ENCODE peak calls at places on chromosomes 16 and 17, in nine cellular contexts. H is mammary epithelial cell, L is PC-9, G is brain microvascular endothelial cell, Z is cardiac muscle cell, V is tibial artery, R is left ventricle myocardium inferior, S is fibroblast of lung, I is fibroblast of mammary gland. N is an unnamed sample.

GRCh38 chr17:34883106-34884000 is 77.9 kb downstream of the CCT6B start:
- DNase-seq in R (no peak), Z (no peak), S (no peak), H (no peak), V (peak), G (no peak), L (no peak), I (no peak), N (no peak)

GRCh38 chr16:82040296-82040695 is 5.2 kb downstream of the HSD17B2 start:
- DNase-seq in V (no peak), G (no peak), L (no peak), S (no peak), Z (no peak), R (no peak), H (no peak), I (no peak), N (no peak)

GRCh38 chr16:15946257-15947044 is 3.0 kb upstream of the ABCC1 start:
- DNase-seq in V (no peak), I (peak), R (no peak), S (peak), L (no peak), Z (no peak), H (peak), G (peak), N (peak)

GRCh38 chr16:70391881-70392481 is 45.3 kb downstream of the DDX19A start:
- DNase-seq in R (peak), I (peak), L (peak), V (no peak), S (peak), H (peak), Z (no peak), G (peak), N (no peak)

GRCh38 chr17:67759355-67760171 is 41.8 kb downstream of the NOL11 start:
- DNase-seq in H (no peak), S (peak), V (no peak), G (peak), I (peak), R (peak), Z (no peak), L (no peak), N (peak)

GRCh38 chr16:82649766-82650165 is 23.0 kb downstream of the CDH13 start:
- DNase-seq in H (no peak), S (no peak), L (no peak), I (no peak), R (no peak), Z (no peak), G (no peak), V (no peak), N (no peak)

GRCh38 chr16:89720520-89720858 is 209 bp downstream of the VPS9D1 start:
- DNase-seq in V (no peak), R (peak), Z (peak), L (peak), S (peak), I (no peak), H (no peak), G (no peak), N (no peak)

GRCh38 chr17:44223574-44224046 is 4.1 kb upstream of the UBTF start:
- DNase-seq in Z (no peak), H (peak), G (no peak), I (peak), L (no peak), S (peak), R (no peak), V (no peak), N (peak)

GRCh38 chr17:21689604-21690003 is 2.7 kb upstream of the KCNJ18 start:
- DNase-seq in H (peak), L (peak), Z (no peak), S (peak), R (no peak), I (peak), G (peak), V (peak), N (peak)

GRCh38 chr16:82788225-82788624 is 161.5 kb downstream of the CDH13 start:
- DNase-seq in V (no peak), I (no peak), H (no peak), L (no peak), R (no peak), G (no peak), S (no peak), Z (no peak), N (no peak)

GRCh38 chr17:74853669-74854068 is 6.0 kb downstream of the GRIN2C start:
- DNase-seq in Z (no peak), S (no peak), I (no peak), L (no peak), H (no peak), G (no peak), V (no peak), R (no peak), N (no peak)

GRCh38 chr17:76968707-76969597 is 100.7 kb downstream of the MGAT5B start:
- DNase-seq in G (no peak), Z (peak), L (peak), R (no peak), V (no peak), S (peak), I (no peak), H (no peak), N (no peak)

GRCh38 chr17:35537569-35538209 is at the start of gene SLFN12L:
- DNase-seq in V (no peak), S (no peak), G (no peak), Z (no peak), I (no peak), R (no peak), L (no peak), H (no peak), N (no peak)

GRCh38 chr17:69763503-69763902 is 311.5 kb upstream of the KCNJ16 start:
- DNase-seq in I (peak), V (no peak), R (no peak), H (peak), S (peak), Z (peak), G (no peak), L (no peak), N (peak)

GRCh38 chr17:43367588-43368242 is 31.1 kb upstream of the ARL4D start:
- DNase-seq in S (peak), G (peak), H (peak), R (no peak), Z (peak), L (peak), V (no peak), I (peak), N (peak)

DNA sequence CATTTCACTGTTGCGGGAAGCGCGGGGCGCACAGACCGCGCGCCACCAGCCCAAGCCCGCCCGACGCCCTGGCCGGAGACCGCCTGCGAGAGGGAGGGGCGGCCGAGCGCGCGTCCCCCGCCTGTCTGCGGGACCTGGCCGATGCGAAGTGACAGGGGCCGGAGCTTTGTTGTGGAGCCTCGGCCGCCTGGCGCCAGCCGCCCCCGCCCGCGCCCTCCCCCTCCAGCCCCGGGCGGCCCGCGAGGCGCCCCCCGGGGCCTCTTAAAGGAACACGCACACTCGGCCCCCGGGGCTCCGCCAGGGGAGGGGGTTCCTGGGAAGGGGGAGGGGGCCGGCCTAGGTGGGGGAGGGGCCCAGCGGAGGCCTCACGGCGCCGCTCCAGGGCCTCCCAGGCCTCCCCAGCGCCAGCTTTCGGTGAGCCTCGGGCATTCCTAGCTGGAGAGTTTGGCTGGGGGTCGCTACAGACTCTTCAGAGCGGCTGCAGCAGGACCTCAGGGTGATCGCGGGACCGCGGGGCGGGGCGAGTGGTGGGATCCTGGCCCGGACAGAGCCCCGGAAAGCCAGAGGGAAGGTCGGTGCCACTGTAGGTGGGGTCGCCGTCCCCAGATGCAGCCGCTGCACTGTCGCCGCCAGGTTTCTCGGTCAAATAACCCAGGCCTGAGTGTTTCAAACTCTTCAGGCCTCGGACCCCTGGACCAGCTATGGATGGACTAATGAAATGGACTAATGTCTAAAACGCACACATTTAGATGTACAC is 2.4 kb upstream of the TBX2 start:
- DNase-seq in R (no peak), V (peak), H (no peak), I (no peak), S (no peak), G (no peak), L (no peak), Z (peak), N (no peak)
- H3K4me3 ChIP-seq in R (peak), V (peak), H (no peak), I (peak), S (peak), G (peak), L (no peak), Z (peak), N (peak)

GRCh38 chr17:73697872-73698271 is 53.6 kb upstream of the SDK2 start:
- DNase-seq in V (no peak), S (no peak), I (no peak), L (no peak), R (no peak), Z (no peak), G (no peak), H (no peak), N (no peak)
- TF ChIP-seq CTCF in V (no peak), S (no peak), I (no peak), L (no peak), R (no peak), Z (no peak), G (no peak), H (no peak), N (no peak)

GRCh38 chr17:18948476-18949006 is 3.4 kb upstream of the SLC5A10 start:
- DNase-seq in Z (no peak), V (no peak), H (no peak), L (no peak), R (no peak), S (no peak), I (no peak), G (no peak), N (no peak)

GRCh38 chr17:18947866-18948265 is 4.1 kb upstream of the SLC5A10 start:
- DNase-seq in H (no peak), V (no peak), I (no peak), Z (no peak), R (no peak), S (no peak), L (no peak), G (no peak), N (no peak)

GRCh38 chr17:18946536-18946935 is 5.4 kb upstream of the SLC5A10 start:
- DNase-seq in V (no peak), Z (peak), G (no peak), I (no peak), S (peak), H (peak), R (no peak), L (peak), N (no peak)

GRCh38 chr17:18949566-18949965 is 2.4 kb upstream of the SLC5A10 start:
- DNase-seq in R (peak), G (no peak), I (no peak), L (no peak), H (no peak), S (no peak), V (no peak), Z (no peak), N (no peak)

GRCh38 chr17:18944646-18945045 is 7.3 kb upstream of the SLC5A10 start:
- DNase-seq in Z (no peak), L (no peak), V (no peak), H (no peak), G (no peak), S (no peak), R (no peak), I (no peak), N (no peak)
- H3K4me3 ChIP-seq in Z (no peak), L (no peak), V (no peak), H (no peak), G (no peak), S (no peak), R (no peak), I (no peak), N (no peak)

GRCh38 chr17:46977348-46977747 is 1.7 kb downstream of the RPRML start:
- DNase-seq in H (peak), I (peak), R (no peak), Z (peak), L (peak), S (peak), G (no peak), V (no peak), N (peak)
- TF ChIP-seq CTCF in H (peak), I (peak), R (peak), Z (peak), L (no peak), S (peak), G (peak), V (no peak), N (no peak)

GRCh38 chr16:85463228-85463611 is 149.9 kb upstream of the GSE1 start:
- DNase-seq in S (no peak), I (no peak), R (no peak), H (no peak), L (no peak), Z (peak), G (no peak), V (no peak), N (no peak)

GRCh38 chr16:85460983-85461813 is 151.9 kb upstream of the GSE1 start:
- DNase-seq in R (no peak), L (no peak), V (no peak), I (peak), H (peak), G (no peak), Z (no peak), S (peak), N (peak)

GRCh38 chr16:85463672-85464071 is 149.4 kb upstream of the GSE1 start:
- DNase-seq in S (no peak), G (no peak), L (no peak), I (no peak), V (no peak), Z (no peak), H (no peak), R (no peak), N (no peak)

GRCh38 chr16:85461814-85462404 is 151.2 kb upstream of the GSE1 start:
- DNase-seq in Z (peak), H (no peak), L (no peak), G (no peak), S (peak), R (no peak), I (peak), V (no peak), N (peak)

DNA sequence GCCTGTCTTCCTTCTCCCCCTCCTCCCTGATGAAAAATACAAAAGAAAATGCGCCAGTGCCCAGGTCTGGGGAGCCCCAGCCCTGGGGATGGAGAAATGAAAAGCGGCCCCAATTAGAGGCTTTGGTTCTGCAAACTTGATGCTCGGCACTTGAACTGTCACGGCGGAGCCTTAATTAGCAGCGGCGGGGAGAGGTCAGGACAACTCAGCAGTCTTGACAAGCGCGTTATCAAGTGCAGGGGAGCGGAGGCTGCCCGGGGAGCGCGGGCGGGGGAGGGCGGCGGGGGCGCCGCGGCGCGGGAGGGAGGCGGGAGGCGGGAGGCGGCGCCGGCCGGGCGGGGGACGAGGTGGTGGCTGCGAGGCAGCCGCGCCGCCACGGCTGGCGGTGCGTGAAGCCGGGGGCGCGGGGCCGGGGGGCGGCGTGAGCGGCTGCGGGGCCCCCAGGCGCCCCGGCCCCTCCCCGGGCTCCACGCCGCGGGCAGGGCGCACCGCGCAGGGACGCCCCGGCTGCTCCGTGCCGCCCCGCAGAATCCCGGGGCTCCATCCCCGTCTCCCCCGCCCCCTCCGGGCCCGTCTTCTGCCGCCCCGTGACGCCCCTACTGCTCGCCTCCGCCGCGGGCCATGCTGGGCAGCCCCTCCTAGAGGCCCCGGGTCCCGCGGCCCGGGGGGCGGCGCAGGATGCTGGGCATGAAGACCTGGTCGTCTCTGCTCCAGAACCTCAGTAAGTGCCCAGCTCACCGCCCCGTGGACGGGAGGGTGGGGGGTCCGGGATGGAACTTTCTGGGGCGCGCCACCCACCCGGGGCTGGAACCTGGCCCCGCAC is 150.5 kb upstream of the GSE1 start:
- DNase-seq in L (no peak), I (no peak), R (peak), S (no peak), V (no peak), H (no peak), G (no peak), Z (peak), N (no peak)
- H3K4me3 ChIP-seq in L (no peak), I (no peak), R (peak), S (no peak), V (peak), H (no peak), G (no peak), Z (peak), N (no peak)

GRCh38 chr17:7313028-7313889 is 1.9 kb downstream of the GPS2 start:
- DNase-seq in V (no peak), S (no peak), L (no peak), I (peak), G (no peak), Z (no peak), H (peak), R (no peak), N (no peak)
- TF ChIP-seq CTCF in V (no peak), S (peak), L (peak), I (peak), G (peak), Z (no peak), H (peak), R (no peak), N (peak)

GRCh38 chr16:83900611-83901010 is 1.7 kb downstream of the MLYCD start:
- DNase-seq in H (no peak), R (no peak), V (no peak), G (no peak), I (no peak), Z (no peak), L (no peak), S (peak), N (peak)

GRCh38 chr16:83901101-83901500 is 2.2 kb downstream of the MLYCD start:
- DNase-seq in H (peak), I (peak), S (peak), Z (no peak), L (no peak), G (no peak), V (no peak), R (no peak), N (peak)

GRCh38 chr16:83898463-83899271 is at the start of gene MLYCD:
- DNase-seq in G (peak), L (peak), H (peak), V (peak), R (peak), S (peak), I (peak), Z (peak), N (peak)

GRCh38 chr16:83899272-83899897 is 470 bp downstream of the MLYCD start:
- DNase-seq in S (peak), R (peak), H (peak), I (peak), L (peak), V (peak), G (peak), Z (peak), N (peak)

DNA sequence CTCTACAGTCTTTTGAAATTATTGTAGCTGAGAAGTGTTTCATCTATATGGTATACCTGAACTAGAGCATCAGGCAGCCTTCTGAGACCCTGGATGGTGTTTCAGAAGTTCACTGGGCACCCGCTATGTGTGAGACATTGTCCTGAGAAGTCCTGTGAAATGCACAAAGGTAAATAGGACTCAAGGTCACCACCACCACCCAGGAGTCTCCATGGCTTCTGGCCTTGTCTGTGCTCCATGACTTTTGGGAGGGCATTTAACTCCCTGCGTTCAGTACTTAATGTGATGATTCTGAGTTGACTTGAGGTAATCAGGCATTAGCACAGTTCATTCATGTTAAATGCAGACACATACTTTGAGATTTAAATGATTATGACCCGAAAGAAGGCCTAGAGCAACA is 1.1 kb downstream of the MLYCD start:
- DNase-seq in L (no peak), G (no peak), H (no peak), S (no peak), I (no peak), Z (no peak), R (no peak), V (no peak), N (no peak)
- H3K4me3 ChIP-seq in L (peak), G (peak), H (peak), S (peak), I (peak), Z (peak), R (peak), V (peak), N (peak)

GRCh38 chr17:59037960-59038359 is 68.7 kb downstream of the TRIM37 start:
- DNase-seq in G (no peak), V (no peak), Z (no peak), R (no peak), L (no peak), H (no peak), I (no peak), S (no peak), N (no peak)
- TF ChIP-seq CTCF in G (no peak), V (no peak), Z (no peak), R (no peak), L (no peak), H (no peak), I (no peak), S (no peak), N (no peak)

GRCh38 chr17:15507001-15507400 is 39.6 kb upstream of the CDRT4 start:
- DNase-seq in V (no peak), L (no peak), I (no peak), G (no peak), R (no peak), S (no peak), Z (no peak), H (no peak), N (no peak)
- H3K4me3 ChIP-seq in V (no peak), L (no peak), I (no peak), G (no peak), R (no peak), S (no peak), Z (no peak), H (no peak), N (no peak)

DNA sequence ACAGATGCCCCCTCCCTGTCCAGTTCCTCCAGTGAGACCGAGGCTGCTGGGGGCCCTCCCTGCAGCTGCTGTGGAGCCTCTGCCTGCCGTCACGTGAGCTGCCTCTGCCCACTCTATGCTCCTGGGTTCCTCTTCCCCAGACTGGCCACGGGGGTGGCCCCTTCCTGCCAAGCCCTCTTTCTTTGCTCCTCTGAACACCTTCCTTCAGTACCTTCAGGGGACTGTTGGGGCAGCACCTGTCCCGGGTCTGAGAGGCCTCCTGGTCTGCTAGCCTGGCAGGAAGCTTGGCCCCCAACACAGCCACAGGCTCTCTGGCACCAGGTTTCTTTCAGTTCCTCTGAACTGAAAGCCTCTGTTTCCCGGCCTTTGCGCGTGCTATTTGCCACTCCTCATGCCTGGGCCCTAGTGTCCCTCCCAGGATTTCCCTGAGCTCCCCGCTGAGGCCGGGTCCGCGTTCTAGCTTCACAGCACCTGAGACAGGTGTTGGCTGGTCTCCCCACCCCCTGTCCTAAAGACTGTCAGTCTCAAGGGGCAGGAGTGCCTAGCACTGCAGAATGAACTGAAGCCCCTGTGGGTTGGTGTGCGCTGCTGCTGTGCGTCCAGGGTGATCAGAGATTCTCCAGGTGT is 6.6 kb upstream of the ATP6V0C start:
- DNase-seq in R (peak), S (no peak), H (no peak), I (no peak), L (no peak), V (no peak), G (no peak), Z (no peak), N (no peak)
- TF ChIP-seq CTCF in R (no peak), S (no peak), H (no peak), I (no peak), L (no peak), V (no peak), G (no peak), Z (no peak), N (no peak)